ENCODE peak calls at places on chromosomes 5 and 9, in seven cellular contexts. D is astrocyte of the spinal cord; V is amygdala; F is central memory CD4-positive, alpha-beta T cell; Y is BE2C; J is M059J; I is AG04449. M is an unnamed sample.

GRCh38 chr5:83428126-83428525 is 43.4 kb upstream of the VCAN start:
- DNase-seq in D (peak; percentile 7), V (no peak), F (no peak), Y (no peak), J (no peak), I (no peak), M (no peak)

GRCh38 chr9:116247791-116248343 is 94.3 kb downstream of the PAPPA start:
- DNase-seq in D (no peak), V (no peak), F (no peak), Y (no peak), J (no peak), I (no peak), M (no peak)

GRCh38 chr9:107620801-107621200 is 131.2 kb upstream of the KLF4 start:
- DNase-seq in D (no peak), V (no peak), F (no peak), Y (no peak), J (no peak), I (no peak), M (no peak)

GRCh38 chr5:126965061-126965475 is 65.3 kb downstream of the MARCHF3 start:
- DNase-seq in D (peak; percentile 79), V (no peak), F (no peak), Y (no peak), J (peak; percentile 81), I (peak; percentile 84), M (peak; percentile 62)

GRCh38 chr5:159695741-159696294 is 220.5 kb upstream of the ADRA1B start:
- DNase-seq in D (no peak), V (no peak), F (no peak), Y (no peak), J (no peak), I (no peak), M (no peak)

GRCh38 chr9:127981559-127982121 is 851 bp upstream of the EEIG1 start:
- DNase-seq in D (no peak), V (no peak), F (no peak), Y (no peak), J (no peak), I (no peak), M (no peak)

GRCh38 chr5:151063590-151063989 is 17.2 kb downstream of the TNIP1 start:
- DNase-seq in D (no peak), V (no peak), F (no peak), Y (no peak), J (peak; percentile 75), I (no peak), M (peak; percentile 73)

GRCh38 chr5:77806213-77806843 is 30.2 kb upstream of the TBCA start:
- DNase-seq in D (peak; percentile 5), V (no peak), F (no peak), Y (no peak), J (peak; percentile 3), I (no peak), M (peak; percentile 16)

GRCh38 chr5:177469061-177469628 is 4.3 kb downstream of the DBN1 start:
- DNase-seq in D (peak; percentile 29), V (peak; percentile 33), F (no peak), Y (no peak), J (peak; percentile 16), I (no peak), M (no peak)

GRCh38 chr5:39369123-39369815 is 5.0 kb upstream of the C9 start:
- DNase-seq in D (no peak), V (no peak), F (no peak), Y (no peak), J (no peak), I (no peak), M (no peak)

GRCh38 chr9:35348109-35348508 is 141.8 kb upstream of the RUSC2 start:
- DNase-seq in D (no peak), V (no peak), F (no peak), Y (no peak), J (no peak), I (no peak), M (no peak)

GRCh38 chr9:26054600-26055516 is 376.6 kb upstream of the TUSC1 start:
- DNase-seq in D (peak; percentile 22), V (no peak), F (no peak), Y (no peak), J (peak; percentile 53), I (no peak), M (peak; percentile 28)

GRCh38 chr5:151568036-151568435 is 23.1 kb downstream of the FAT2 start:
- DNase-seq in D (no peak), V (no peak), F (no peak), Y (no peak), J (no peak), I (no peak), M (no peak)

GRCh38 chr9:27150758-27151431 is 41.9 kb downstream of the TEK start:
- DNase-seq in D (peak; percentile 23), V (no peak), F (no peak), Y (no peak), J (no peak), I (no peak), M (peak; percentile 29)

GRCh38 chr5:152246401-152246800 is 158.7 kb downstream of the NMUR2 start:
- DNase-seq in D (peak; percentile 1), V (no peak), F (no peak), Y (no peak), J (peak; percentile 21), I (no peak), M (peak; percentile 3)

GRCh38 chr9:35042081-35042604 is 30.3 kb downstream of the VCP start:
- DNase-seq in D (no peak), V (no peak), F (no peak), Y (no peak), J (peak; percentile 77), I (no peak), M (peak; percentile 39)

GRCh38 chr5:103013933-103014552 is 105.9 kb downstream of the GIN1 start:
- DNase-seq in D (no peak), V (no peak), F (no peak), Y (no peak), J (no peak), I (no peak), M (no peak)

GRCh38 chr9:101485873-101486692 is 47.6 kb upstream of the RNF20 start:
- DNase-seq in D (peak; percentile 36), V (peak; percentile 51), F (no peak), Y (peak; percentile 80), J (peak; percentile 49), I (no peak), M (peak; percentile 39)

GRCh38 chr5:143372187-143372829 is 31.2 kb downstream of the NR3C1 start:
- DNase-seq in D (no peak), V (no peak), F (no peak), Y (no peak), J (peak; percentile 58), I (no peak), M (peak; percentile 18)

GRCh38 chr5:179454354-179454753 is 96.0 kb upstream of the RUFY1 start:
- DNase-seq in D (no peak), V (no peak), F (no peak), Y (no peak), J (no peak), I (no peak), M (no peak)